ENCODE peak calls at places on chromosomes 11 and 22, in nine cellular contexts. Q, I, D, W, O, S, L, N and X are unnamed samples.

GRCh38 chr11:110305169-110306018 is 9.0 kb upstream of the RDX start:
- DNase-seq in Q (no peak), I (no peak), D (no peak), W (no peak), O (no peak), S (no peak), L (no peak), N (no peak), X (no peak)

GRCh38 chr22:30178180-30179126 is 68.1 kb downstream of the LIF start:
- DNase-seq in Q (no peak), I (no peak), D (no peak), W (no peak), O (no peak), S (no peak), L (no peak), N (no peak), X (no peak)

GRCh38 chr11:35859311-35859710 is 84.6 kb upstream of the LDLRAD3 start:
- DNase-seq in Q (peak; percentile 3), I (no peak), D (no peak), W (no peak), O (no peak), S (no peak), L (no peak), N (no peak), X (no peak)

GRCh38 chr11:69209936-69210659 is 54.4 kb downstream of the SMIM38 start:
- DNase-seq in Q (peak; percentile 32), I (peak; percentile 54), D (peak; percentile 62), W (no peak), O (no peak), S (peak; percentile 55), L (peak; percentile 54), N (no peak), X (no peak)

GRCh38 chr11:131136476-131136875 is 220.2 kb upstream of the SNX19 start:
- DNase-seq in Q (no peak), I (no peak), D (no peak), W (no peak), O (peak; percentile 15), S (no peak), L (no peak), N (no peak), X (no peak)

GRCh38 chr11:47327949-47328348 is 24.6 kb downstream of the MYBPC3 start:
- DNase-seq in Q (no peak), I (no peak), D (peak; percentile 44), W (no peak), O (no peak), S (no peak), L (no peak), N (no peak), X (no peak)

GRCh38 chr11:102564110-102564509 is 33.6 kb upstream of the MMP7 start:
- DNase-seq in Q (peak; percentile 75), I (no peak), D (no peak), W (peak; percentile 64), O (peak; percentile 56), S (no peak), L (no peak), N (no peak), X (no peak)

GRCh38 chr11:85821636-85822035 is 10.7 kb upstream of the SYTL2 start:
- DNase-seq in Q (no peak), I (no peak), D (no peak), W (no peak), O (peak; percentile 48), S (no peak), L (no peak), N (no peak), X (peak; percentile 45)

GRCh38 chr11:14641801-14642200 is 1.8 kb upstream of the PDE3B start:
- DNase-seq in Q (no peak), I (no peak), D (no peak), W (no peak), O (no peak), S (no peak), L (no peak), N (no peak), X (no peak)

GRCh38 chr22:43509337-43509736 is 97.5 kb downstream of the MPPED1 start:
- DNase-seq in Q (no peak), I (no peak), D (no peak), W (no peak), O (no peak), S (no peak), L (no peak), N (no peak), X (no peak)

GRCh38 chr11:126366064-126366822 is 10.8 kb downstream of the ST3GAL4 start:
- DNase-seq in Q (no peak), I (no peak), D (peak; percentile 63), W (no peak), O (no peak), S (peak; percentile 74), L (peak; percentile 76), N (peak; percentile 52), X (no peak)

GRCh38 chr11:128663824-128664223 is 30.0 kb upstream of the FLI1 start:
- DNase-seq in Q (no peak), I (no peak), D (no peak), W (no peak), O (no peak), S (no peak), L (no peak), N (no peak), X (no peak)

GRCh38 chr11:77151804-77152513 is 23.9 kb downstream of the MYO7A start:
- DNase-seq in Q (no peak), I (no peak), D (no peak), W (no peak), O (peak; percentile 11), S (no peak), L (no peak), N (no peak), X (peak; percentile 40)

GRCh38 chr11:13007702-13008435 is 1.2 kb upstream of the RASSF10 start:
- DNase-seq in Q (no peak), I (no peak), D (no peak), W (peak; percentile 31), O (no peak), S (no peak), L (no peak), N (no peak), X (no peak)

GRCh38 chr11:124864176-124864891 is 898 bp upstream of the ROBO3 start:
- DNase-seq in Q (no peak), I (peak; percentile 9), D (no peak), W (no peak), O (no peak), S (no peak), L (no peak), N (no peak), X (no peak)

DNA sequence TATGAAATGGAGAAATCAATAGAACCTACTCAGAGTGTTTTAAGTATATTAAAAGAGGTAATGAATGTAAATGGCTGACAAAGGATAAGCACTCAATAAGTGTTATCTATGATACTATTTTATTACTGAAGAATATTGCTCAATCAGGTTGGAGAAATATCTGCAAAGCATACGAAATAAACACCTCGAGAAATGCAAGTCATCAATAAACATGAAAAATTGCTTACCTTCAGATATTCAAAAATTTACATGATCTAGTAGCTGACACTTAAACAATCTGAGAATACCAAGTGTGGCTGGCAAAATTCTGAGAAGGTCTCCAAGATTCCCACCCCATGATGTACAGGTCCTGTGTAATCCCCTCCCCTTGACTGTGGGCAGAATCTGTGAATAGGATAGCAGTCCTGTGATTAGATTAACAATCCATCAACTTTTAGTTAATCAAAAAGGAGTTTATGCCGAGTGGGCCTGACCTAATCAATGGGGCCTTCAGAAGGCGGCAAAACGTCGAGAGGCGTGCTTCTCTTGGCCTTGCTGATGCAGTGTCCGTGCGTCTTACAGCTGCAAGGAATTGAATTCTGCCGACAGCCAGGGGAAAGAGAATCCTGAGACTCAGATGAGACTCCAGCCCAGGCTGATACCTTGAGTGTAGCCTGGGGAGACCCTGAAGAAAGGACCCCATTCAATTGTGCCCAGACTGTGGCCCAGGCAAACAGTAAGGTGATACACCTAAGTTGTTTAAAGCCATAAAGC is 49.1 kb downstream of the SPATA19 start:
- DNase-seq in Q (no peak), I (no peak), D (no peak), W (no peak), O (no peak), S (no peak), L (no peak), N (no peak), X (no peak)
- H3K9me3 ChIP-seq in Q (peaks cover 37% of the 10 kb centered on the region), I (no peaks in the 10 kb centered on the region), D (peaks cover 11% of the 10 kb centered on the region), W (no peaks in the 10 kb centered on the region), O (peaks cover 54% of the 10 kb centered on the region), S (peaks cover 4% of the 10 kb centered on the region), L (no peaks in the 10 kb centered on the region), N (no peaks in the 10 kb centered on the region), X (no peaks in the 10 kb centered on the region)

GRCh38 chr11:122977455-122978302 is 4.0 kb downstream of the BSX start:
- DNase-seq in Q (no peak), I (no peak), D (no peak), W (no peak), O (no peak), S (no peak), L (no peak), N (no peak), X (no peak)
- H3K9me3 ChIP-seq in Q (no peaks in the 10 kb centered on the region), I (no peaks in the 10 kb centered on the region), D (no peaks in the 10 kb centered on the region), W (no peaks in the 10 kb centered on the region), O (peaks cover 3% of the 10 kb centered on the region), S (no peaks in the 10 kb centered on the region), L (no peaks in the 10 kb centered on the region), N (no peaks in the 10 kb centered on the region), X (no peaks in the 10 kb centered on the region)

GRCh38 chr22:48746789-48747425 is 1080.8 kb downstream of the BRD1 start:
- DNase-seq in Q (no peak), I (no peak), D (peak; percentile 64), W (no peak), O (no peak), S (no peak), L (peak; percentile 66), N (no peak), X (no peak)
- H3K9me3 ChIP-seq in Q (no peaks in the 10 kb centered on the region), I (no peaks in the 10 kb centered on the region), D (no peaks in the 10 kb centered on the region), W (no peaks in the 10 kb centered on the region), O (no peaks in the 10 kb centered on the region), S (no peaks in the 10 kb centered on the region), L (no peaks in the 10 kb centered on the region), N (no peaks in the 10 kb centered on the region), X (no peaks in the 10 kb centered on the region)

GRCh38 chr11:135001581-135001980 is 589.5 kb upstream of the B3GAT1 start:
- DNase-seq in Q (no peak), I (no peak), D (no peak), W (no peak), O (no peak), S (no peak), L (no peak), N (no peak), X (no peak)

GRCh38 chr11:135002236-135002635 is 590.2 kb upstream of the B3GAT1 start:
- DNase-seq in Q (no peak), I (no peak), D (no peak), W (no peak), O (no peak), S (no peak), L (no peak), N (no peak), X (no peak)

GRCh38 chr11:135008001-135008405 is 596.0 kb upstream of the B3GAT1 start:
- DNase-seq in Q (no peak), I (no peak), D (no peak), W (no peak), O (no peak), S (no peak), L (no peak), N (no peak), X (no peak)

GRCh38 chr11:135006800-135007199 is 594.8 kb upstream of the B3GAT1 start:
- DNase-seq in Q (no peak), I (no peak), D (no peak), W (no peak), O (no peak), S (no peak), L (no peak), N (no peak), X (no peak)

DNA sequence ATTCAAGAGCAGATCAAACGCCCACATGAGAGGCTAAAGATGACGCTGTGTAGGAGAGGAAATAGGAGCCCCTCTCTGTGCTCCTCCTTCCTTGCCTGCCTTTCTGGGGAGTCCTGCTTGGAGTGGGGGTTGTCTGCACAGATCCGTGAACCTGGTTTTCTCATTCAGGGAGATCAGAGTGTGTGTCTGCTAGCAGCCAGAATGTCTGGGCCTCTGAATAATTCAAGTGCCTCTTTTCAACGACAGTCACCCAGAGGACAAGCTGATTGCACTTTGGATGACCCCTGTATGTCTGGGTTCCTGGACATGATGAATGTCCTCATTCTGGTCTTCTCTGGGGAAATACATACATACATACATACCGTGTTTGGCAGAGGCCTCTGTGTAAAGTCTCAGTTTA is 592.5 kb upstream of the B3GAT1 start:
- DNase-seq in Q (no peak), I (no peak), D (no peak), W (no peak), O (no peak), S (no peak), L (no peak), N (no peak), X (no peak)
- H3K9me3 ChIP-seq in Q (no peaks in the 10 kb centered on the region), I (no peaks in the 10 kb centered on the region), D (no peaks in the 10 kb centered on the region), W (no peaks in the 10 kb centered on the region), O (no peaks in the 10 kb centered on the region), S (no peaks in the 10 kb centered on the region), L (no peaks in the 10 kb centered on the region), N (no peaks in the 10 kb centered on the region), X (no peaks in the 10 kb centered on the region)